ENCODE peak calls at places on chromosomes 1 and 21, in four cellular contexts. One of them, this sample, is unnamed.
A peak's percentile ranks its signal among the peaks of the same experiment; 100 is the strongest.

GRCh38 chr21:27246741-27247140 is 279.9 kb upstream of the ADAMTS5 start:
- DNase-seq in HepG2: no peak
- DNase-seq in HCT116: no peak
- DNase-seq in H1: no peak
- DNase-seq in this sample: no peak

GRCh38 chr21:15839026-15839425 is 109.2 kb downstream of the USP25 start:
- DNase-seq in H1: no peak
- DNase-seq in HepG2: no peak
- DNase-seq in HCT116: no peak
- DNase-seq in this sample: no peak

GRCh38 chr1:208207388-208208131 is 36.6 kb downstream of the PLXNA2 start:
- DNase-seq in HepG2: peak; percentile 84
- DNase-seq in HCT116: no peak
- DNase-seq in H1: no peak
- DNase-seq in this sample: no peak

GRCh38 chr1:154866995-154867795 is 2.9 kb downstream of the KCNN3 start:
- DNase-seq in H1: no peak
- DNase-seq in HCT116: no peak
- DNase-seq in HepG2: no peak
- DNase-seq in this sample: no peak

GRCh38 chr1:167441222-167441621 is 77.1 kb downstream of the CD247 start:
- DNase-seq in HepG2: no peak
- DNase-seq in H1: peak; percentile 39
- DNase-seq in HCT116: no peak
- DNase-seq in this sample: no peak

GRCh38 chr1:151790940-151791651 is 796 bp upstream of the TDRKH start:
- DNase-seq in HCT116: no peak
- DNase-seq in H1: no peak
- DNase-seq in HepG2: peak; percentile 11
- DNase-seq in this sample: peak; percentile 51

GRCh38 chr1:69172003-69173000 is 395.4 kb upstream of the LRRC7 start:
- DNase-seq in H1: no peak
- DNase-seq in HepG2: no peak
- DNase-seq in HCT116: no peak
- DNase-seq in this sample: no peak

GRCh38 chr1:241640867-241641542 is 836 bp upstream of the CHML start:
- DNase-seq in HepG2: peak; percentile 66
- DNase-seq in H1: no peak
- DNase-seq in HCT116: no peak
- DNase-seq in this sample: no peak

GRCh38 chr21:33971492-33972013 is 55.9 kb upstream of the ATP5PO start:
- DNase-seq in H1: peak; percentile 45
- DNase-seq in HepG2: peak; percentile 8
- DNase-seq in HCT116: no peak
- DNase-seq in this sample: no peak

GRCh38 chr1:2412773-2413494 is 570 bp upstream of the PEX10 start:
- DNase-seq in HCT116: no peak
- DNase-seq in HepG2: peak; percentile 68
- DNase-seq in H1: no peak
- DNase-seq in this sample: peak; percentile 53

GRCh38 chr1:26538480-26539412 is 9.2 kb downstream of the RPS6KA1 start:
- DNase-seq in HCT116: peak; percentile 41
- DNase-seq in H1: peak; percentile 75
- DNase-seq in HepG2: peak; percentile 41
- DNase-seq in this sample: peak; percentile 80

GRCh38 chr1:30672661-30673060 is 50.7 kb downstream of the MATN1 start:
- DNase-seq in H1: no peak
- DNase-seq in HepG2: no peak
- DNase-seq in HCT116: no peak
- DNase-seq in this sample: no peak

GRCh38 chr1:235460768-235461167 is 43.5 kb downstream of the B3GALNT2 start:
- DNase-seq in H1: no peak
- DNase-seq in HCT116: no peak
- DNase-seq in HepG2: no peak
- DNase-seq in this sample: no peak

GRCh38 chr1:105874621-105875020 is 1181.9 kb upstream of the PRMT6 start:
- DNase-seq in HCT116: no peak
- DNase-seq in HepG2: no peak
- DNase-seq in H1: no peak
- DNase-seq in this sample: no peak

GRCh38 chr1:168636642-168637111 is 60.3 kb downstream of the XCL1 start:
- DNase-seq in HepG2: no peak
- DNase-seq in H1: no peak
- DNase-seq in HCT116: no peak
- DNase-seq in this sample: no peak

GRCh38 chr1:183893561-183894289 is 88.8 kb downstream of the RGL1 start:
- DNase-seq in H1: no peak
- DNase-seq in HepG2: no peak
- DNase-seq in HCT116: no peak
- DNase-seq in this sample: no peak

GRCh38 chr1:183889095-183889494 is 84.2 kb downstream of the RGL1 start:
- DNase-seq in HepG2: no peak
- DNase-seq in H1: no peak
- DNase-seq in HCT116: no peak
- DNase-seq in this sample: no peak

GRCh38 chr1:183887826-183888819 is 83.2 kb downstream of the RGL1 start:
- DNase-seq in H1: no peak
- DNase-seq in HCT116: no peak
- DNase-seq in HepG2: no peak
- DNase-seq in this sample: no peak

GRCh38 chr1:183892351-183892793 is 87.5 kb downstream of the RGL1 start:
- DNase-seq in HepG2: peak; percentile 72
- DNase-seq in HCT116: no peak
- DNase-seq in H1: no peak
- DNase-seq in this sample: no peak

GRCh38 chr1:183891158-183891557 is 86.2 kb downstream of the RGL1 start:
- DNase-seq in HCT116: no peak
- DNase-seq in HepG2: no peak
- DNase-seq in H1: no peak
- DNase-seq in this sample: no peak
- TF ChIP-seq FOSL1 in HCT116: no peak
- TF ChIP-seq FOSL1 in HepG2: no peak
- TF ChIP-seq FOSL1 in H1: no peak
- TF ChIP-seq FOSL1 in this sample: no peak

GRCh38 chr1:110260194-110260593 is 50.1 kb downstream of the KCNC4 start:
- DNase-seq in HepG2: no peak
- DNase-seq in H1: no peak
- DNase-seq in HCT116: no peak
- DNase-seq in this sample: no peak
- TF ChIP-seq FOSL1 in HepG2: no peak
- TF ChIP-seq FOSL1 in H1: no peak
- TF ChIP-seq FOSL1 in HCT116: no peak
- TF ChIP-seq FOSL1 in this sample: no peak

GRCh38 chr1:230573647-230574046 is 68.6 kb upstream of the COG2 start:
- DNase-seq in H1: no peak
- DNase-seq in HCT116: no peak
- DNase-seq in HepG2: no peak
- DNase-seq in this sample: no peak
- TF ChIP-seq FOSL1 in H1: no peak
- TF ChIP-seq FOSL1 in HCT116: no peak
- TF ChIP-seq FOSL1 in HepG2: no peak
- TF ChIP-seq FOSL1 in this sample: no peak

GRCh38 chr1:231553320-231553719 is 24.9 kb downstream of the TSNAX start:
- DNase-seq in HCT116: no peak
- DNase-seq in H1: no peak
- DNase-seq in HepG2: no peak
- DNase-seq in this sample: no peak

GRCh38 chr1:231549733-231550447 is 21.4 kb downstream of the TSNAX start:
- DNase-seq in HepG2: no peak
- DNase-seq in HCT116: no peak
- DNase-seq in H1: no peak
- DNase-seq in this sample: no peak

GRCh38 chr1:231544943-231545592 is 16.6 kb downstream of the TSNAX start:
- DNase-seq in HepG2: no peak
- DNase-seq in H1: no peak
- DNase-seq in HCT116: no peak
- DNase-seq in this sample: no peak

GRCh38 chr1:231554969-231555368 is 26.5 kb downstream of the TSNAX start:
- DNase-seq in H1: no peak
- DNase-seq in HCT116: no peak
- DNase-seq in HepG2: no peak
- DNase-seq in this sample: no peak

DNA sequence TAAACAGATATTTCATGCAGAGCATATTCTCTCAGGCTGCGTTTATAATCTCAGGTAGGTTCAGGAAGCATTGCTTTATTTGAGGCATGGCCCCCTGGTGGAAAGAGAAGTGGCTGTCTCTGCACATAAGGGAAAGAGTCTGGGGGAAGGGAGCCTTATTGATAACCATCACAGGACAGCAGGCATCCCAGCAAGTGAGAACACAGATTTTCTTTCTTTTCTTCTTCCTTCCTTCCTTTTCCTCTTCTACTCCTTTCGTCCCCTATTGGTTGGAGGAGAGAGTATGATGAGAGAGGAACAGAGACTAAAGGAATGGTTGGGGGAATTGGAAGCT is 21.9 kb downstream of the TSNAX start:
- DNase-seq in HepG2: peak; percentile 50
- DNase-seq in HCT116: peak; percentile 16
- DNase-seq in H1: no peak
- DNase-seq in this sample: peak; percentile 54
- TF ChIP-seq FOSL1 in HepG2: no peak
- TF ChIP-seq FOSL1 in HCT116: no peak
- TF ChIP-seq FOSL1 in H1: no peak
- TF ChIP-seq FOSL1 in this sample: no peak

GRCh38 chr1:53682369-53682685 is 56.6 kb downstream of the GLIS1 start:
- DNase-seq in HCT116: no peak
- DNase-seq in HepG2: no peak
- DNase-seq in H1: no peak
- DNase-seq in this sample: no peak

GRCh38 chr1:53683986-53684740 is 54.8 kb downstream of the GLIS1 start:
- DNase-seq in H1: no peak
- DNase-seq in HCT116: no peak
- DNase-seq in HepG2: peak; percentile 17
- DNase-seq in this sample: no peak

GRCh38 chr1:53684741-53685140 is 54.2 kb downstream of the GLIS1 start:
- DNase-seq in H1: no peak
- DNase-seq in HCT116: no peak
- DNase-seq in HepG2: no peak
- DNase-seq in this sample: no peak

GRCh38 chr1:53681647-53682368 is 57.2 kb downstream of the GLIS1 start:
- DNase-seq in HCT116: peak; percentile 27
- DNase-seq in HepG2: peak; percentile 41
- DNase-seq in H1: peak; percentile 76
- DNase-seq in this sample: peak; percentile 60

GRCh38 chr1:53682881-53683280 is 56.1 kb downstream of the GLIS1 start:
- DNase-seq in HCT116: no peak
- DNase-seq in HepG2: no peak
- DNase-seq in H1: no peak
- DNase-seq in this sample: no peak
- TF ChIP-seq FOSL1 in HCT116: no peak
- TF ChIP-seq FOSL1 in HepG2: no peak
- TF ChIP-seq FOSL1 in H1: no peak
- TF ChIP-seq FOSL1 in this sample: no peak

This sample was measured in K562.